ENCODE peak calls at places on chromosomes 2 and 18, in ten cellular contexts. Y is GM23248, E is MM.1S, L is HCT116, V is GM23338, M is PC-9, R is SK-N-SH, A is OCI-LY7, F is PC-3, O is Karpas-422. I is an unnamed sample.
A peak's percentile ranks its signal among the peaks of the same experiment; 100 is the strongest.

GRCh38 chr2:128425731-128426620 is 107.3 kb upstream of the HS6ST1 start:
- DNase-seq in Y (no peak), E (no peak), L (no peak), V (no peak), M (peak; percentile 98), R (no peak), A (no peak), F (peak; percentile 77), O (no peak), I (no peak)

GRCh38 chr2:235050992-235051351 is 99.2 kb downstream of the SH3BP4 start:
- DNase-seq in Y (peak; percentile 98), E (no peak), L (peak; percentile 82), V (no peak), M (peak; percentile 89), R (peak; percentile 89), A (peak; percentile 27), F (peak; percentile 80), O (peak; percentile 75), I (peak; percentile 78)

GRCh38 chr2:70010222-70011111 is 49.0 kb upstream of the ASPRV1 start:
- DNase-seq in Y (no peak), E (no peak), L (no peak), V (no peak), M (no peak), R (no peak), A (peak; percentile 32), F (no peak), O (peak; percentile 52), I (peak; percentile 83)

GRCh38 chr18:48680871-48681270 is 142.0 kb downstream of the CTIF start:
- DNase-seq in Y (no peak), E (no peak), L (no peak), V (no peak), M (no peak), R (no peak), A (no peak), F (no peak), O (no peak), I (no peak)

GRCh38 chr2:204452464-204453023 is 92.7 kb upstream of the PARD3B start:
- DNase-seq in Y (peak; percentile 98), E (no peak), L (peak; percentile 23), V (peak; percentile 60), M (peak; percentile 95), R (no peak), A (no peak), F (peak; percentile 96), O (no peak), I (peak; percentile 77)

GRCh38 chr2:98175811-98176210 is 88.8 kb downstream of the VWA3B start:
- DNase-seq in Y (no peak), E (no peak), L (peak; percentile 10), V (peak; percentile 65), M (no peak), R (no peak), A (peak; percentile 59), F (peak; percentile 14), O (peak; percentile 78), I (peak; percentile 19)

GRCh38 chr2:226828164-226828563 is 7.7 kb upstream of the RHBDD1 start:
- DNase-seq in Y (peak; percentile 67), E (no peak), L (no peak), V (no peak), M (no peak), R (no peak), A (no peak), F (no peak), O (no peak), I (no peak)

GRCh38 chr2:240819404-240820013 is 510 bp downstream of the KIF1A start:
- DNase-seq in Y (no peak), E (no peak), L (no peak), V (peak; percentile 64), M (no peak), R (peak; percentile 81), A (no peak), F (no peak), O (no peak), I (peak; percentile 55)

GRCh38 chr2:85215074-85216050 is 82.2 kb downstream of the TCF7L1 start:
- DNase-seq in Y (peak; percentile 88), E (peak; percentile 13), L (no peak), V (peak; percentile 56), M (no peak), R (peak; percentile 87), A (peak; percentile 8), F (no peak), O (peak; percentile 55), I (peak; percentile 67)

GRCh38 chr2:218858671-218859555 is 692 bp upstream of the WNT6 start:
- DNase-seq in Y (no peak), E (no peak), L (no peak), V (peak; percentile 84), M (no peak), R (no peak), A (no peak), F (no peak), O (no peak), I (no peak)

GRCh38 chr18:41731887-41732286 is 223.1 kb upstream of the PIK3C3 start:
- DNase-seq in Y (no peak), E (no peak), L (no peak), V (no peak), M (peak; percentile 42), R (no peak), A (no peak), F (peak; percentile 59), O (no peak), I (no peak)

GRCh38 chr2:143030127-143030526 is 99.1 kb upstream of the ARHGAP15 start:
- DNase-seq in Y (no peak), E (peak; percentile 57), L (no peak), V (no peak), M (no peak), R (no peak), A (peak; percentile 0), F (no peak), O (no peak), I (no peak)

GRCh38 chr2:27158468-27158867 is 9.7 kb downstream of the TCF23 start:
- DNase-seq in Y (no peak), E (no peak), L (no peak), V (no peak), M (no peak), R (no peak), A (no peak), F (no peak), O (no peak), I (no peak)

GRCh38 chr18:78900938-78901909 is 78.4 kb upstream of the SALL3 start:
- DNase-seq in Y (no peak), E (no peak), L (no peak), V (no peak), M (no peak), R (no peak), A (no peak), F (no peak), O (no peak), I (no peak)

GRCh38 chr2:237978058-237978712 is 11.4 kb downstream of the UBE2F start:
- DNase-seq in Y (peak; percentile 46), E (no peak), L (no peak), V (no peak), M (no peak), R (peak; percentile 88), A (peak; percentile 6), F (no peak), O (no peak), I (no peak)

GRCh38 chr2:237982039-237982725 is 15.4 kb downstream of the UBE2F start:
- DNase-seq in Y (no peak), E (no peak), L (no peak), V (no peak), M (no peak), R (no peak), A (no peak), F (no peak), O (no peak), I (no peak)

GRCh38 chr2:237979331-237979730 is 12.5 kb downstream of the UBE2F start:
- DNase-seq in Y (no peak), E (no peak), L (no peak), V (no peak), M (peak; percentile 34), R (no peak), A (no peak), F (no peak), O (no peak), I (no peak)

GRCh38 chr2:237980087-237980486 is 13.3 kb downstream of the UBE2F start:
- DNase-seq in Y (no peak), E (no peak), L (no peak), V (no peak), M (peak; percentile 53), R (no peak), A (no peak), F (no peak), O (no peak), I (no peak)

GRCh38 chr2:237980751-237981150 is 13.9 kb downstream of the UBE2F start:
- DNase-seq in Y (no peak), E (no peak), L (no peak), V (no peak), M (peak; percentile 97), R (no peak), A (no peak), F (no peak), O (no peak), I (no peak)
- H3K9me2 ChIP-seq in Y (no peaks in the 10 kb centered on the region), E (no peaks in the 10 kb centered on the region), L (no peaks in the 10 kb centered on the region), V (no peaks in the 10 kb centered on the region), M (no peaks in the 10 kb centered on the region), R (no peaks in the 10 kb centered on the region), A (no peaks in the 10 kb centered on the region), F (no peaks in the 10 kb centered on the region), O (no peaks in the 10 kb centered on the region), I (no peaks in the 10 kb centered on the region)

GRCh38 chr18:50092250-50092780 is 102.6 kb downstream of the MYO5B start:
- DNase-seq in Y (no peak), E (peak; percentile 21), L (no peak), V (peak; percentile 41), M (no peak), R (no peak), A (no peak), F (no peak), O (no peak), I (no peak)
- H2AFZ ChIP-seq in Y (no peak overlapping the region), E (peak overlapping the region; percentile 33), L (no peak overlapping the region), V (peak overlapping the region; percentile 49), M (no peak overlapping the region), R (no peak overlapping the region), A (no peak overlapping the region), F (no peak overlapping the region), O (no peak overlapping the region), I (no peak overlapping the region)

GRCh38 chr2:31142106-31142505 is 3.9 kb upstream of the GALNT14 start:
- DNase-seq in Y (no peak), E (no peak), L (no peak), V (no peak), M (no peak), R (no peak), A (no peak), F (no peak), O (no peak), I (no peak)
- H3K9me2 ChIP-seq in Y (no peaks in the 10 kb centered on the region), E (no peaks in the 10 kb centered on the region), L (no peaks in the 10 kb centered on the region), V (no peaks in the 10 kb centered on the region), M (no peaks in the 10 kb centered on the region), R (no peaks in the 10 kb centered on the region), A (no peaks in the 10 kb centered on the region), F (no peaks in the 10 kb centered on the region), O (no peaks in the 10 kb centered on the region), I (no peaks in the 10 kb centered on the region)

DNA sequence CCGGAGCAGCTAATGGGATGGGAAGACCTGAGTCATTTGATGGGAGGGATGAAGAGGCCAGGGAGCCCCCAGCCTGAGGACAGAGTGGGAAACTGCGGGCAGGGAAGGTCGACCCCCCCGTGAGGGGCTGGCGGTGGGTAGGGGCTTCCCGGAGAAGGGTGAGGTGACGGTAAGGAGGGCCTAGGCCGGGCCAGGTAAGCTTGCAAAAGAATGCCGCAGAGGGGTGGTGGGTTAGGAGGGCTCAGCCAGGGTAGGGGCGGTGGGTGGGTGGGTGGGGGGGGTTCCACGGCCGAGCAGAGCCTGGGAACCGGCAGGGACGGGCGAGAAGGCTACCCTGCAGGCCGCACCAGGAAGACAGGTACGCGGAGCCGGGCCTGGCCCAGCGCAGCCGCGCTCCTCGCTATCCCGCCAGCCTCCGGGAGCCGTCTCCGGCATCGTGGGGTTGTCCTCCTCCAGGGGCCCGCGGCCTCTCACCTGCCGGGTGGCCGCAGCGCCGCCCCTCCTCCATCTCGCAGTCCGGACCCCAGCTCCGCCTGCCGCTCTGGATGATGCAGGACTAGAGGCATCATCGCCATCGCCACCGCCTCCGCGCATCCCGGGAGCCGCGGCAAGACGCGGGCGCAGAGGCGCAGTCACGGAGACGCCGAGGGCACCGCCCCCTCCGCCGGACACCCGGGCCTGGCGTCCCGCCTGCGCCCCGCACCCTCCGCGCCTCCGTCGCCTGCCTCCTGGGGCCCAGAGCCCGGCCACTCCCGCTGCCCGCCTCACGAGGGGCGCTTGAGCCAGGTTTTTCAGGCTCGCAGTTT is at the start of gene GPR75:
- DNase-seq in Y (peak; percentile 76), E (no peak), L (no peak), V (peak; percentile 81), M (no peak), R (peak; percentile 27), A (no peak), F (no peak), O (no peak), I (peak; percentile 10)
- H2AFZ ChIP-seq in Y (peak within 1 kb of the TSS; percentile 58), E (no peak within 1 kb of the TSS), L (no peak within 1 kb of the TSS), V (peak within 1 kb of the TSS; percentile 78), M (no peak within 1 kb of the TSS), R (no peak within 1 kb of the TSS), A (no peak within 1 kb of the TSS), F (no peak within 1 kb of the TSS), O (no peak within 1 kb of the TSS), I (no peak within 1 kb of the TSS)

I was measured in hepatocyte.